ENCODE peak calls at places on chromosome 1, in five cellular contexts. One of them, this sample, is unnamed.

GRCh38 chr1:56375184-56375837 is 204.1 kb downstream of the PLPP3 start:
- DNase-seq in sigmoid colon: no peak
- DNase-seq in transverse colon: no peak
- DNase-seq in A549: no peak
- DNase-seq in stomach: no peak
- DNase-seq in this sample: no peak

GRCh38 chr1:154802336-154803003 is 67.6 kb downstream of the KCNN3 start:
- DNase-seq in sigmoid colon: no peak
- DNase-seq in transverse colon: no peak
- DNase-seq in A549: no peak
- DNase-seq in stomach: no peak
- DNase-seq in this sample: no peak

GRCh38 chr1:119653135-119653838 is 5.2 kb upstream of the ZNF697 start:
- DNase-seq in sigmoid colon: no peak
- DNase-seq in transverse colon: no peak
- DNase-seq in A549: no peak
- DNase-seq in stomach: no peak
- DNase-seq in this sample: no peak

GRCh38 chr1:65149391-65149729 is 1.4 kb downstream of the AK4 start:
- DNase-seq in sigmoid colon: no peak
- DNase-seq in transverse colon: no peak
- DNase-seq in A549: no peak
- DNase-seq in stomach: no peak
- DNase-seq in this sample: no peak

GRCh38 chr1:22444856-22445255 is 6.8 kb upstream of the ZBTB40 start:
- DNase-seq in sigmoid colon: no peak
- DNase-seq in transverse colon: no peak
- DNase-seq in A549: no peak
- DNase-seq in stomach: no peak
- DNase-seq in this sample: no peak

GRCh38 chr1:88946845-88947244 is 45.6 kb downstream of the KYAT3 start:
- DNase-seq in sigmoid colon: no peak
- DNase-seq in transverse colon: no peak
- DNase-seq in A549: no peak
- DNase-seq in stomach: no peak
- DNase-seq in this sample: no peak

GRCh38 chr1:8323706-8324105 is 5.8 kb downstream of the SLC45A1 start:
- DNase-seq in sigmoid colon: no peak
- DNase-seq in transverse colon: no peak
- DNase-seq in A549: no peak
- DNase-seq in stomach: no peak
- DNase-seq in this sample: no peak

GRCh38 chr1:175839678-175840669 is 96.6 kb upstream of the TNR start:
- DNase-seq in sigmoid colon: no peak
- DNase-seq in transverse colon: peak
- DNase-seq in A549: no peak
- DNase-seq in stomach: no peak
- DNase-seq in this sample: no peak

GRCh38 chr1:173409613-173410012 is 67.5 kb upstream of the PRDX6 start:
- DNase-seq in sigmoid colon: no peak
- DNase-seq in transverse colon: peak
- DNase-seq in A549: no peak
- DNase-seq in stomach: peak
- DNase-seq in this sample: no peak
- H3K4me3 ChIP-seq in sigmoid colon: no peak
- H3K4me3 ChIP-seq in transverse colon: no peak
- H3K4me3 ChIP-seq in A549: no peak
- H3K4me3 ChIP-seq in stomach: no peak
- H3K4me3 ChIP-seq in this sample: no peak

GRCh38 chr1:36492491-36492890 is 9.8 kb upstream of the CSF3R start:
- DNase-seq in sigmoid colon: no peak
- DNase-seq in transverse colon: no peak
- DNase-seq in A549: no peak
- DNase-seq in stomach: no peak
- DNase-seq in this sample: no peak
- TF ChIP-seq POLR2A in sigmoid colon: no peak
- TF ChIP-seq POLR2A in transverse colon: no peak
- TF ChIP-seq POLR2A in A549: no peak
- TF ChIP-seq POLR2A in stomach: no peak
- TF ChIP-seq POLR2A in this sample: no peak

DNA sequence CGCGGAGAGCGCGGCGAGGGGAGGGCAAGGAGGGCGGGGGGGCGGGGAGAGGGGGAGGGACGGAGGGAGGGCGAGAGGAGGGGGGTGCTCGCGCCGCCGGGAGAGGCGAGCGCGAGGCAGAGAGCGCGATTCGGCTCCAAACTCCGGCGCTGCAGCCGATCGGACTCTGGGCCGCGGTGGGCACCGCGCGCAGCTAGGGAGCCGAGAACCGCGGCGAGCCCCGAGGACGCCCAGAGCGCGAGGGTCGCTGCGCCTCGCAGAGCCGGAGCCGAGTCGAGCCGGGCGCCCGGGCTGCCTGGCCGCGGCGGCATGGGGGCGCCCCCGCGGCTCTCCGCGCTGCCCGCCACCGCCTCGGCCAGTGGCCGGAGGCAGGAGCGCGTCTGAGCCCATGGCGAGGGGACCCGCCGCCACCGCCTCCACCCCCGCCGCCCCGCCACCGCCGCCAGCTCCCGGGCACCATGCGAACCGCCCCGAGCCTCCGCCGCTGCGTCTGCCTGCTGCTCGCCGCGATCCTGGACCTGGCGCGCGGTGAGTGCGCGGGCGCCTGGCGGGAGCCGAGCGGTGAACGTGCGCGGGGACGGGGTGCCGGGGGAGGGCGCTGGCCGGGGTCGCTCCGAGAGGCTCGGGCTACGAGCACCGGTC is at the start of gene IGSF21:
- DNase-seq in sigmoid colon: no peak
- DNase-seq in transverse colon: no peak
- DNase-seq in A549: no peak
- DNase-seq in stomach: no peak
- DNase-seq in this sample: no peak
- H3K4me3 ChIP-seq in sigmoid colon: peak
- H3K4me3 ChIP-seq in transverse colon: no peak
- H3K4me3 ChIP-seq in A549: no peak
- H3K4me3 ChIP-seq in stomach: peak
- H3K4me3 ChIP-seq in this sample: peak

DNA sequence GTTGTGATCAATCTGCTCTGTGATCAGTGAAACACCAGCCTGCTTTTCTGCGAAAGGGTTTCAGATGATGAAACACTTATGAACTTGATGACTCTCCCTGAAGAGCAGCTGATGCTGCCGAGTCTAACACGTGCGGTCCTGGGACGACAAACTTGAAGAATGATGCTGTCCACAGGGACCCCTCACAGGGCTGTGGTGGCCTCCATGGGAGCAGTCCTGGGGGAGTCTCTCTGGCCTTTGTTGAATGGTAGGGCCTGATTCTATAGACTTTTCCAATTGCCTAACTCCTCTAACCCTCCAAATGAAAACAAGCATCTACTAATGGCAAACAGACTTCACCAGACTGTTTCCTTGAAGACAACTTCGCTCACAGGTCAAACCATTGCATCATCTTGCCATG is at the start of gene OR2T10:
- DNase-seq in sigmoid colon: no peak
- DNase-seq in transverse colon: no peak
- DNase-seq in A549: no peak
- DNase-seq in stomach: no peak
- DNase-seq in this sample: no peak
- TF ChIP-seq POLR2A in sigmoid colon: no peak
- TF ChIP-seq POLR2A in transverse colon: no peak
- TF ChIP-seq POLR2A in A549: no peak
- TF ChIP-seq POLR2A in stomach: no peak
- TF ChIP-seq POLR2A in this sample: no peak

GRCh38 chr1:165353731-165354671 is 2.5 kb downstream of the LMX1A start:
- DNase-seq in sigmoid colon: no peak
- DNase-seq in transverse colon: no peak
- DNase-seq in A549: no peak
- DNase-seq in stomach: no peak
- DNase-seq in this sample: no peak
- H3K4me3 ChIP-seq in sigmoid colon: no peak
- H3K4me3 ChIP-seq in transverse colon: no peak
- H3K4me3 ChIP-seq in A549: no peak
- H3K4me3 ChIP-seq in stomach: no peak
- H3K4me3 ChIP-seq in this sample: peak

GRCh38 chr1:160284220-160284781 is 632 bp downstream of the PEX19 start:
- DNase-seq in sigmoid colon: no peak
- DNase-seq in transverse colon: peak
- DNase-seq in A549: peak
- DNase-seq in stomach: peak
- DNase-seq in this sample: no peak
- TF ChIP-seq POLR2A in sigmoid colon: no peak
- TF ChIP-seq POLR2A in transverse colon: peak
- TF ChIP-seq POLR2A in A549: no peak
- TF ChIP-seq POLR2A in stomach: no peak
- TF ChIP-seq POLR2A in this sample: no peak